ENCODE peak calls at places on chromosomes 7 and 10, in four cellular contexts. R, H, N and M are unnamed samples.

GRCh38 chr10:114045071-114045737 is 1.5 kb downstream of the ADRB1 start:
- DNase-seq in R (no peak), N (no peak), H (peak), M (no peak)

GRCh38 chr10:62186999-62187695 is 81.5 kb downstream of the RTKN2 start:
- DNase-seq in R (no peak), N (no peak), H (no peak), M (no peak)

GRCh38 chr10:62068464-62068863 is 167.0 kb downstream of the ARID5B start:
- DNase-seq in H (no peak), R (no peak), N (no peak), M (no peak)

GRCh38 chr7:42283553-42283952 is 46.5 kb upstream of the GLI3 start:
- DNase-seq in R (no peak), N (no peak), H (no peak), M (no peak)

GRCh38 chr7:83613232-83613631 is 35.7 kb downstream of the SEMA3E start:
- DNase-seq in H (no peak), N (no peak), R (no peak), M (no peak)

GRCh38 chr10:26380815-26381214 is 57.3 kb upstream of the APBB1IP start:
- DNase-seq in H (peak), R (no peak), N (no peak), M (no peak)

GRCh38 chr10:51077507-51077906 is 3.2 kb downstream of the PRKG1 start:
- DNase-seq in R (no peak), N (no peak), H (no peak), M (no peak)

GRCh38 chr7:50795831-50796230 is 13.1 kb upstream of the GRB10 start:
- DNase-seq in H (no peak), R (no peak), N (no peak), M (no peak)

GRCh38 chr7:81857385-81857784 is 87.5 kb upstream of the HGF start:
- DNase-seq in R (no peak), N (no peak), H (peak), M (no peak)

GRCh38 chr10:89633484-89633883 is 11.6 kb downstream of the PANK1 start:
- DNase-seq in H (no peak), N (no peak), R (no peak), M (no peak)

GRCh38 chr7:44415047-44415446 is 75.4 kb downstream of the NUDCD3 start:
- DNase-seq in H (no peak), R (no peak), N (no peak), M (no peak)

GRCh38 chr10:90988802-90989201 is 67.9 kb upstream of the ANKRD1 start:
- DNase-seq in R (no peak), N (no peak), H (no peak), M (no peak)

GRCh38 chr10:74558403-74558802 is 268.0 kb upstream of the KAT6B start:
- DNase-seq in H (no peak), N (no peak), R (no peak), M (peak)

GRCh38 chr10:103535595-103535994 is 42.1 kb downstream of the NEURL1 start:
- DNase-seq in R (peak), N (no peak), H (no peak), M (no peak)

GRCh38 chr10:43124574-43125273 is 13.5 kb upstream of the CSGALNACT2 start:
- DNase-seq in R (no peak), H (no peak), N (no peak), M (no peak)

GRCh38 chr7:25118048-25118753 is 6.9 kb downstream of the CYCS start:
- DNase-seq in H (no peak), R (no peak), N (no peak), M (no peak)
- H3K4me3 ChIP-seq in H (no peak), R (no peak), N (no peak), M (no peak)

GRCh38 chr7:12570148-12570528 is 382 bp upstream of the SCIN start:
- DNase-seq in R (no peak), H (no peak), N (peak), M (no peak)

GRCh38 chr7:12572941-12573340 is 2.4 kb downstream of the SCIN start:
- DNase-seq in R (no peak), H (no peak), N (no peak), M (no peak)

GRCh38 chr7:12569673-12570072 is 847 bp upstream of the SCIN start:
- DNase-seq in R (no peak), N (peak), H (no peak), M (no peak)

GRCh38 chr7:12570529-12571461 is at the start of gene SCIN:
- DNase-seq in N (peak), R (no peak), H (peak), M (no peak)

GRCh38 chr7:12571691-12572090 is 1.2 kb downstream of the SCIN start:
- DNase-seq in H (no peak), R (no peak), N (no peak), M (no peak)
- H3K4me3 ChIP-seq in H (no peak), R (no peak), N (no peak), M (no peak)

DNA sequence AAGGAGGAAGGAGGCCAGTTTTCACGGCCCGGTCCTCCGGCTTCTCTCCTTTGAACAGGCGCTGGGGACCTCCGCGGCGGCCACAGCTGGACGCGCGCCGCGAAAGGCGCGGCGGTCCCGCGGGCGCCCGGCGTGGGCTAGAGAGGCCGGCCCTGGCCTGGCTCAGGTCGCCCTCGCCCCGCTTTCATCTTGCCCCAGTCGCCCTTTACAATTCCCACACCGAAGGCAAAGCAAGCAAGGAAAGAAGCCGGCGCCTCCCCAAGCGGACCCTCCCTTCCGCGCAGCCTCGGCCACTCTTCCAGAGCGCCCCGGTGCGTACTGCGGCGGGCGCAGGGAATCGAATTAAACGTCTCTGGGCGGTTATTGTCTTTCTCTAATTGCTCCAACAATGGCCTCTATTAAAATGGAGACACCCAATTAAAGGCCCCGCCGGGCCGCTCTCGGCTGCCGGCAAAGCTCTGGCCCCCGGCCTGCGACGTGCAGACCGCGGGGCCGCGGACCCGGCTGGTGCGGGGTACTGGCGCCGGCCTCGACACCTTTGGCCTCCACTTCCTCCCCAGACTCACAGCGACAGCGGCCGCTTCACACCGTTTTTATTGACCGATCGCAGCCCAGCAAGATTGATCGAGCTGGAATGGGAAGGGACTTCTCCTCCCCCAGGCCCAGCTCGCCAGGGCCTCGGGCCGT is 4.5 kb upstream of the GATA3 start:
- DNase-seq in R (peak), N (no peak), H (peak), M (no peak)
- H3K4me3 ChIP-seq in R (peak), N (no peak), H (peak), M (peak)

GRCh38 chr10:46526682-46527038 is 29.8 kb downstream of the GPRIN2 start:
- DNase-seq in H (no peak), N (no peak), R (peak), M (no peak)

GRCh38 chr10:46530249-46531186 is 25.9 kb downstream of the GPRIN2 start:
- DNase-seq in N (no peak), R (peak), H (peak), M (peak)

GRCh38 chr10:46527241-46527811 is 29.1 kb downstream of the GPRIN2 start:
- DNase-seq in R (peak), H (no peak), N (no peak), M (no peak)

GRCh38 chr10:46528171-46528671 is 28.2 kb downstream of the GPRIN2 start:
- DNase-seq in H (no peak), R (no peak), N (no peak), M (no peak)

GRCh38 chr10:46528675-46529615 is 27.5 kb downstream of the GPRIN2 start:
- DNase-seq in N (no peak), R (no peak), H (no peak), M (no peak)
- H3K4me3 ChIP-seq in N (no peak), R (no peak), H (no peak), M (no peak)

GRCh38 chr7:64045301-64046040 is at the start of gene ZNF727:
- DNase-seq in H (no peak), R (peak), N (peak), M (no peak)
- H3K4me3 ChIP-seq in H (no peak), R (peak), N (peak), M (no peak)

GRCh38 chr7:92767427-92767826 is 68.9 kb downstream of the CDK6 start:
- DNase-seq in N (no peak), R (no peak), H (no peak), M (no peak)

GRCh38 chr7:92768501-92769360 is 67.6 kb downstream of the CDK6 start:
- DNase-seq in H (no peak), R (no peak), N (peak), M (no peak)

GRCh38 chr7:92763636-92764423 is 72.5 kb downstream of the CDK6 start:
- DNase-seq in N (no peak), H (peak), R (no peak), M (peak)

GRCh38 chr7:92765725-92766124 is 70.6 kb downstream of the CDK6 start:
- DNase-seq in R (no peak), N (no peak), H (peak), M (no peak)

DNA sequence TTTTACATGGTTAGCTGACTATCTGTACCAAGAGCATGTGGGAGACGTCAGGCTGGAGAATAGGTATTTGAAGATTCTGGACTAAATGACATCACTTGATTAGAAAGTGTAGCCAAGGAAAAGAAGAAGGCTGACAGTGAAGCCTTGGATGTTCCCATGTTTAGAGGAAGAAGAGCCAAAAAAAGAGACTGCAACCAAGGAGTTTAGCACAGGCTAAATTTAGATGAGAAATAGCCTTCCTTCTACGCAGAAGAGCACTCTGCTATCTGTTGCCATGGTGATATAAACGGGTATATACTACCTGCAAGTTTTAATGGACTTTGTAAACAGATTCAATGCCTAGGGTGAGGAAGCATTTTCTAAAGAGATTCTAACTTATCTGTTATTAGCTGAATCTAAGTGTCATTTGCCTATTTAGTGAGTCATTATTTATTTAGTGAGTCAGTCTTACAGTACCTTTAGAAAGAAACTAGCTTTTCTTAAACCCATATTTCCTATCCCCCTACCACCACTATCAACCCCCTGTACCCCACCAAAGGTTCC is 69.8 kb downstream of the CDK6 start:
- DNase-seq in H (no peak), N (no peak), R (no peak), M (no peak)
- H3K4me3 ChIP-seq in H (no peak), N (no peak), R (no peak), M (no peak)

DNA sequence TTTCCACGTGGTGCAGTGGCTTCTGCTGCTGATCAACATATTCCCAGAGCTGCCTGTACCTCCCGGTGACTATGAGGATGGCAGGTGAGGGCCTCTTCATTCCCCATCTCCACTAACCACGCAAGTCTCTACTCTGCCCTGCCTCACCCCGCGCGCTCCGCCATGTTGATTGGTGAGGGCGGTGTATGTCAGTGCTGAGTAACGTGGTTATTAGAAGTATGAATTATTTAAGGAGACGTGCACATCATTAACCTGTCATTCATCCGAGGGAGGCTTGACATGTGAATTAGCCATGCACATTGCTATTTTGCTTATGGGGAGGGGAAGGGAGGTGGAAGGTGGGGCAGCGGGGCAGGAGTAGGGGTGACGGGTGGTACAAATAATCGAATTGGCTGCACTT is 138.6 kb downstream of the SORCS3 start:
- DNase-seq in H (no peak), R (no peak), N (no peak), M (no peak)
- H3K4me3 ChIP-seq in H (no peak), R (no peak), N (no peak), M (no peak)

DNA sequence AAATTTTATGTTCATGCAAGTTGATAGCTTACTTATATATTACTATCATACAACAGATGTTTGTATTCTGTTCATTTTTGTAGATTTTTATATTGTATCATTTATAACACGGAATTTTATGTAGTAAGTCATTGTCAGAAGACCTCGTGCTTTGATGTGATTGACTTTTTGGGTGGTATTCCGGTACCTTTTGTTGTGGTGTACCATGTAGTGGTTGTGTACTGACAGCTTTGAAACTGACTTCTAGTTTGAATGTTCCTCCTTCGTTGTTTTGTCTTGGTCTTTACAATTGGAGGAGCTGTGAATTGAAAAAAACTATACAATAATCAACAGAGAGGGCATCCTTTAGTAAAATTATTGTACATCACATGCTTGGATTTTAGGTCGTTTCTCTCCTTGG is 61.5 kb downstream of the WAC start:
- DNase-seq in N (no peak), R (no peak), H (no peak), M (peak)
- H3K4me3 ChIP-seq in N (no peak), R (no peak), H (no peak), M (no peak)

DNA sequence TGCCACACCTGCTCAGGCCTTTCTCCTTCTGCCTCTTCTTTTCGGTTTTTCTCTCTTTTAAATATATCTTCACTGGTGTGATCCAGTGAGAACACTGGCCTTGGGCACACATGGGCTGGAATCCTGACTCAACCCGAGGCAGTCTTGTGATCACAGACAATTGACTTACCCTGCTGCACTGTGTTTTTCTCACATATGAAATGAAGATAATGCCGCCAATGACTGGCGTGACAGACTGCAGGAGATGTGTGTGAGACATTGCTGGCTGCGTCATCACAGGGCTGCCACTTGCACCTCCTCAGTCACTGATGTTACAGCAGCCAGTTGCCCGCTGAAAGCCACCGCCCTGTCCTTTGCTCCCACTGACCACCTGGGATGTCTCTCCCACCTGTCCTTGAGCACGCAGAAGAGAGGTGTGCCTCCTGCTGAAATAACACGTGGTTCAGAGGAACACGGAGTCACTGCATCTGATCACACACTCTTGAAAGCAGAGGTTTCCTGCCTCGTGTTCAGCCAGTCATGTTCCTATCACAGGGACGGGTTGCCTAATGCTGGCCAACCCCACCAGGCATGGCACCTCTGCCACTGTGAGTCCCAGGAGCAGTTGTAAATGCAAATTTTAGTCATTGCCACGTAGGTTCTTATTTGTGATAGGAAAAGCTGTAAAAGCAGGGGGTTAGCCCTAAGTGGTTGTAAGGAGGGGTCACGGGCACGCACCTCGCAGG is 124.6 kb upstream of the LANCL2 start:
- DNase-seq in N (no peak), H (no peak), R (no peak), M (no peak)
- H3K4me3 ChIP-seq in N (no peak), H (no peak), R (no peak), M (no peak)

DNA sequence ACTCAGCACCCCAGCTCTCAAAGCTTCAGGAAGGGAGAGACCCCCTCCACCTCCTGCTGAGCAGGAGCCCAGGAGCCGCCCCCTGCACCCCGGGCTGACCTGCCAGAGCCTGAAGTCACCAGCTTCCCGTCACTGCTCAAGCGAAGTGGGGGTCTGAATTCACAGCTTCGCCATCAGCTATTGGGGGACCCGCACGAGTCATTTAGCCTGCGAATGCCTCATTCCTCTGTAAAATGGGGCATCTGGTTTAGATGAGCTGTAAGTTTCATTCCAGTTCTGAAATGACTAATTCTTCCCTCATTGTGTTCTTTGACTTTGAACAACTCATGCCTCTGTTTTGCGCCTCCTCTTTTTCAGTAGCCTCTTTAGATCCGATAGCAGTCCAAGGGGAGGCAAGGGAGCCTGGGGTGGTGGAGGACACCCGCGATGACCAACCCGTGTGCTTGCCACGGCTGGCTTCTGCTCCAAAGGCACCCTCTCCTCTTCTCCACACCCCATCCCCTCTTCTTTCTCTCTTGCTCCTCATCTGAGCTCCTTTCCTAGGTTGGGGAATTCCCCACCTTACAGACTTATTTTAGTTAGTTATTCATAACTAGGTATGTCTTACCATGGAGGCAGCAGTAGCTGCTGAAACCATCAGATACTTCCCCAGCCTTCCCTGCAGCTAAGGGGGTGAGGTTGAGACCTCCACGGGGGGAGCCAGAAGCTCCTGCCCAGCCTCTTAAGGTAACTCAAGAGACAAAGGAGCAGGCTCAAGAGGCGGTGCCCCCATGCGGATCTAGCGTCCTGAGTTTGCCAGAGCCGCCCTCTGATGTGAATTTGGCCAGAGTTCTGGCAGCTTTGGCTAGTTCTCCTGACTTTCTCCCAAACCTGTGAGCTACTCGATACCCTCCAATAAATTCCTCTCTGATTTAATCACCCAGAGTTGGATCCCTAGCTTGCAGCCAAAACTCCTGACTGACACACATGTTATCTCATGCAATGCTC is 47.7 kb downstream of the RBM17 start:
- DNase-seq in N (no peak), H (peak), R (no peak), M (no peak)
- H3K4me3 ChIP-seq in N (no peak), H (no peak), R (no peak), M (no peak)